ENCODE peak calls at places on chromosomes 4 and X, in seven cellular contexts. One of them, this sample, is unnamed.

GRCh38 chrX:67295924-67296323 is 247.9 kb upstream of the AR start:
- DNase-seq in ELR: no peak
- DNase-seq in PC-3: no peak
- DNase-seq in tibial artery: no peak
- DNase-seq in GM23248: no peak
- DNase-seq in H4: no peak
- DNase-seq in memory B cell: no peak
- DNase-seq in this sample: no peak

GRCh38 chr4:74618659-74619058 is 173.7 kb downstream of the AREG start:
- DNase-seq in memory B cell: no peak
- DNase-seq in GM23248: peak
- DNase-seq in PC-3: peak
- DNase-seq in tibial artery: no peak
- DNase-seq in ELR: peak
- DNase-seq in H4: no peak
- DNase-seq in this sample: no peak

GRCh38 chr4:77074961-77075855 is 581 bp downstream of the CCNI start:
- DNase-seq in ELR: peak
- DNase-seq in H4: peak
- DNase-seq in GM23248: peak
- DNase-seq in PC-3: peak
- DNase-seq in memory B cell: peak
- DNase-seq in tibial artery: peak
- DNase-seq in this sample: peak

GRCh38 chrX:50100188-50100587 is 100.6 kb downstream of the AKAP4 start:
- DNase-seq in tibial artery: no peak
- DNase-seq in PC-3: peak
- DNase-seq in ELR: peak
- DNase-seq in memory B cell: no peak
- DNase-seq in GM23248: no peak
- DNase-seq in H4: no peak
- DNase-seq in this sample: no peak

GRCh38 chr4:75841641-75842520 is 60.4 kb downstream of the PPEF2 start:
- DNase-seq in PC-3: no peak
- DNase-seq in ELR: no peak
- DNase-seq in H4: no peak
- DNase-seq in GM23248: no peak
- DNase-seq in tibial artery: no peak
- DNase-seq in memory B cell: no peak
- DNase-seq in this sample: no peak

GRCh38 chrX:47568656-47569295 is 7.8 kb downstream of the ARAF start:
- DNase-seq in tibial artery: no peak
- DNase-seq in PC-3: peak
- DNase-seq in ELR: peak
- DNase-seq in memory B cell: peak
- DNase-seq in H4: no peak
- DNase-seq in GM23248: no peak
- DNase-seq in this sample: no peak

GRCh38 chr4:142883433-142883832 is 37.3 kb upstream of the INPP4B start:
- DNase-seq in PC-3: peak
- DNase-seq in GM23248: peak
- DNase-seq in H4: no peak
- DNase-seq in ELR: peak
- DNase-seq in memory B cell: no peak
- DNase-seq in tibial artery: no peak
- DNase-seq in this sample: no peak

GRCh38 chr4:119227690-119228089 is 15.2 kb downstream of the USP53 start:
- DNase-seq in tibial artery: no peak
- DNase-seq in H4: no peak
- DNase-seq in memory B cell: no peak
- DNase-seq in ELR: peak
- DNase-seq in GM23248: peak
- DNase-seq in PC-3: no peak
- DNase-seq in this sample: no peak

GRCh38 chrX:123797543-123798447 is 62.1 kb upstream of the XIAP start:
- DNase-seq in memory B cell: no peak
- DNase-seq in tibial artery: no peak
- DNase-seq in H4: peak
- DNase-seq in PC-3: peak
- DNase-seq in GM23248: no peak
- DNase-seq in ELR: peak
- DNase-seq in this sample: no peak

GRCh38 chr4:78606035-78606434 is 54.5 kb downstream of the ANXA3 start:
- DNase-seq in tibial artery: no peak
- DNase-seq in memory B cell: no peak
- DNase-seq in GM23248: no peak
- DNase-seq in ELR: no peak
- DNase-seq in H4: no peak
- DNase-seq in PC-3: no peak
- DNase-seq in this sample: no peak

GRCh38 chr4:133621628-133622027 is 472.5 kb downstream of the PCDH10 start:
- DNase-seq in GM23248: no peak
- DNase-seq in memory B cell: no peak
- DNase-seq in ELR: no peak
- DNase-seq in tibial artery: no peak
- DNase-seq in PC-3: no peak
- DNase-seq in H4: no peak
- DNase-seq in this sample: no peak

GRCh38 chr4:6342530-6343293 is 73.1 kb downstream of the WFS1 start:
- DNase-seq in PC-3: no peak
- DNase-seq in tibial artery: peak
- DNase-seq in ELR: no peak
- DNase-seq in memory B cell: no peak
- DNase-seq in GM23248: peak
- DNase-seq in H4: no peak
- DNase-seq in this sample: no peak

GRCh38 chr4:173556398-173557131 is 26.5 kb upstream of the HAND2 start:
- DNase-seq in PC-3: no peak
- DNase-seq in H4: no peak
- DNase-seq in GM23248: peak
- DNase-seq in tibial artery: no peak
- DNase-seq in ELR: no peak
- DNase-seq in memory B cell: no peak
- DNase-seq in this sample: no peak

GRCh38 chr4:55125087-55125721 is at the start of gene KDR:
- DNase-seq in H4: no peak
- DNase-seq in PC-3: peak
- DNase-seq in tibial artery: peak
- DNase-seq in memory B cell: no peak
- DNase-seq in ELR: peak
- DNase-seq in GM23248: peak
- DNase-seq in this sample: no peak

GRCh38 chrX:71117358-71117757 is 1.0 kb upstream of the MED12 start:
- DNase-seq in tibial artery: no peak
- DNase-seq in PC-3: no peak
- DNase-seq in memory B cell: no peak
- DNase-seq in H4: no peak
- DNase-seq in GM23248: no peak
- DNase-seq in ELR: no peak
- DNase-seq in this sample: no peak

GRCh38 chr4:169770411-169770810 is 12.7 kb upstream of the HPF1 start:
- DNase-seq in ELR: no peak
- DNase-seq in H4: no peak
- DNase-seq in tibial artery: no peak
- DNase-seq in GM23248: no peak
- DNase-seq in PC-3: no peak
- DNase-seq in memory B cell: no peak
- DNase-seq in this sample: no peak

GRCh38 chr4:114229721-114230120 is 250.3 kb upstream of the ARSJ start:
- DNase-seq in GM23248: no peak
- DNase-seq in H4: no peak
- DNase-seq in ELR: no peak
- DNase-seq in PC-3: no peak
- DNase-seq in memory B cell: no peak
- DNase-seq in tibial artery: no peak
- DNase-seq in this sample: no peak

GRCh38 chr4:10080874-10081606 is 35.6 kb downstream of the WDR1 start:
- DNase-seq in H4: no peak
- DNase-seq in PC-3: no peak
- DNase-seq in ELR: no peak
- DNase-seq in tibial artery: peak
- DNase-seq in GM23248: no peak
- DNase-seq in memory B cell: no peak
- DNase-seq in this sample: no peak

GRCh38 chr4:56149601-56150000 is 200.9 kb downstream of the CEP135 start:
- DNase-seq in H4: no peak
- DNase-seq in tibial artery: no peak
- DNase-seq in GM23248: peak
- DNase-seq in ELR: no peak
- DNase-seq in memory B cell: no peak
- DNase-seq in PC-3: no peak
- DNase-seq in this sample: no peak

GRCh38 chr4:173504181-173504503 is 25.9 kb downstream of the HAND2 start:
- DNase-seq in ELR: no peak
- DNase-seq in PC-3: peak
- DNase-seq in H4: no peak
- DNase-seq in tibial artery: no peak
- DNase-seq in memory B cell: no peak
- DNase-seq in GM23248: no peak
- DNase-seq in this sample: no peak

GRCh38 chr4:81814909-81815539 is 343.3 kb upstream of the RASGEF1B start:
- DNase-seq in tibial artery: no peak
- DNase-seq in PC-3: no peak
- DNase-seq in memory B cell: no peak
- DNase-seq in H4: no peak
- DNase-seq in ELR: no peak
- DNase-seq in GM23248: no peak
- DNase-seq in this sample: no peak

This sample was measured in stimulated activated naive B cell treated with anti-CD40 and anti-IgM and Interleukin-4, amounts not matched to agents 10 μg/mL and 1 μg/mL and 100 μg/mL, for 72 hours.